ENCODE peak calls at places on chromosomes 3 and 15, in six cellular contexts. One of them, this sample, is unnamed. For H3K79me1, the result is how much of the 10 kb centered on the place peaks cover.

GRCh38 chr3:106006001-106006400 is 137.2 kb upstream of the CBLB start:
- DNase-seq in IMR-90: peak
- DNase-seq in trophoblast cell: no peak
- DNase-seq in neuronal stem cell: no peak
- DNase-seq in H1: no peak
- DNase-seq in H9: no peak
- DNase-seq in this sample: peak

GRCh38 chr3:153195480-153195879 is 33.5 kb downstream of the RAP2B start:
- DNase-seq in neuronal stem cell: no peak
- DNase-seq in H1: no peak
- DNase-seq in H9: no peak
- DNase-seq in trophoblast cell: no peak
- DNase-seq in IMR-90: no peak
- DNase-seq in this sample: no peak

GRCh38 chr15:78855746-78856145 is 16.9 kb upstream of the MORF4L1 start:
- DNase-seq in H9: no peak
- DNase-seq in IMR-90: peak
- DNase-seq in neuronal stem cell: no peak
- DNase-seq in trophoblast cell: peak
- DNase-seq in H1: no peak
- DNase-seq in this sample: no peak

GRCh38 chr3:160210799-160211221 is 14.4 kb upstream of the C3orf80 start:
- DNase-seq in H9: no peak
- DNase-seq in neuronal stem cell: no peak
- DNase-seq in IMR-90: peak
- DNase-seq in H1: no peak
- DNase-seq in trophoblast cell: peak
- DNase-seq in this sample: peak

GRCh38 chr15:58952751-58953150 is 19.3 kb upstream of the SLTM start:
- DNase-seq in trophoblast cell: peak
- DNase-seq in H1: no peak
- DNase-seq in neuronal stem cell: no peak
- DNase-seq in H9: no peak
- DNase-seq in IMR-90: peak
- DNase-seq in this sample: no peak

GRCh38 chr15:70242962-70243685 is 145.4 kb upstream of the TLE3 start:
- DNase-seq in neuronal stem cell: no peak
- DNase-seq in IMR-90: no peak
- DNase-seq in H1: no peak
- DNase-seq in H9: no peak
- DNase-seq in trophoblast cell: peak
- DNase-seq in this sample: no peak

GRCh38 chr3:134337071-134337482 is 37.2 kb downstream of the AMOTL2 start:
- DNase-seq in H1: no peak
- DNase-seq in IMR-90: no peak
- DNase-seq in trophoblast cell: no peak
- DNase-seq in H9: peak
- DNase-seq in neuronal stem cell: no peak
- DNase-seq in this sample: no peak

GRCh38 chr3:52190294-52190841 is 7.6 kb upstream of the ALAS1 start:
- DNase-seq in H1: no peak
- DNase-seq in trophoblast cell: no peak
- DNase-seq in H9: no peak
- DNase-seq in IMR-90: peak
- DNase-seq in neuronal stem cell: no peak
- DNase-seq in this sample: peak

GRCh38 chr15:74300057-74300620 is 64.0 kb downstream of the CCDC33 start:
- DNase-seq in IMR-90: no peak
- DNase-seq in trophoblast cell: peak
- DNase-seq in H1: no peak
- DNase-seq in H9: peak
- DNase-seq in neuronal stem cell: no peak
- DNase-seq in this sample: no peak

GRCh38 chr15:49495993-49496747 is 73.1 kb downstream of the FGF7 start:
- DNase-seq in IMR-90: peak
- DNase-seq in H9: no peak
- DNase-seq in neuronal stem cell: no peak
- DNase-seq in trophoblast cell: no peak
- DNase-seq in H1: no peak
- DNase-seq in this sample: peak

GRCh38 chr3:126155819-126156218 is 24.6 kb downstream of the ALDH1L1 start:
- DNase-seq in H1: no peak
- DNase-seq in neuronal stem cell: no peak
- DNase-seq in trophoblast cell: no peak
- DNase-seq in H9: no peak
- DNase-seq in IMR-90: no peak
- DNase-seq in this sample: no peak

GRCh38 chr3:82157952-82158351 is 396.5 kb upstream of the GBE1 start:
- DNase-seq in H1: no peak
- DNase-seq in trophoblast cell: no peak
- DNase-seq in neuronal stem cell: no peak
- DNase-seq in IMR-90: peak
- DNase-seq in H9: no peak
- DNase-seq in this sample: peak

GRCh38 chr15:77734306-77734705 is 101.6 kb upstream of the LINGO1 start:
- DNase-seq in H1: no peak
- DNase-seq in trophoblast cell: no peak
- DNase-seq in neuronal stem cell: no peak
- DNase-seq in H9: no peak
- DNase-seq in IMR-90: no peak
- DNase-seq in this sample: no peak

GRCh38 chr3:134373942-134374790 is at the start of gene AMOTL2:
- DNase-seq in IMR-90: peak
- DNase-seq in H9: peak
- DNase-seq in neuronal stem cell: peak
- DNase-seq in trophoblast cell: peak
- DNase-seq in H1: peak
- DNase-seq in this sample: peak

GRCh38 chr3:171049831-171050444 is 23.4 kb upstream of the SLC2A2 start:
- DNase-seq in neuronal stem cell: peak
- DNase-seq in IMR-90: peak
- DNase-seq in H1: peak
- DNase-seq in trophoblast cell: peak
- DNase-seq in H9: peak
- DNase-seq in this sample: peak

GRCh38 chr3:51955893-51956770 is 951 bp downstream of the GPR62 start:
- DNase-seq in H9: peak
- DNase-seq in trophoblast cell: peak
- DNase-seq in IMR-90: no peak
- DNase-seq in H1: peak
- DNase-seq in neuronal stem cell: no peak
- DNase-seq in this sample: peak

GRCh38 chr3:40310690-40311089 is 1.2 kb downstream of the EIF1B start:
- DNase-seq in H1: no peak
- DNase-seq in H9: no peak
- DNase-seq in trophoblast cell: no peak
- DNase-seq in neuronal stem cell: no peak
- DNase-seq in IMR-90: peak
- DNase-seq in this sample: peak

GRCh38 chr3:111329370-111329769 is 212.6 kb upstream of the CD96 start:
- DNase-seq in neuronal stem cell: no peak
- DNase-seq in IMR-90: no peak
- DNase-seq in trophoblast cell: no peak
- DNase-seq in H9: no peak
- DNase-seq in H1: no peak
- DNase-seq in this sample: no peak

GRCh38 chr15:68798695-68799094 is 22.0 kb downstream of the ANP32A start:
- DNase-seq in IMR-90: no peak
- DNase-seq in trophoblast cell: no peak
- DNase-seq in H9: no peak
- DNase-seq in H1: no peak
- DNase-seq in neuronal stem cell: no peak
- DNase-seq in this sample: no peak

GRCh38 chr15:68800875-68801274 is 19.8 kb downstream of the ANP32A start:
- DNase-seq in neuronal stem cell: no peak
- DNase-seq in H9: no peak
- DNase-seq in trophoblast cell: no peak
- DNase-seq in IMR-90: no peak
- DNase-seq in H1: no peak
- DNase-seq in this sample: no peak

GRCh38 chr15:68806220-68807105 is 14.2 kb downstream of the ANP32A start:
- DNase-seq in trophoblast cell: no peak
- DNase-seq in IMR-90: no peak
- DNase-seq in H9: no peak
- DNase-seq in neuronal stem cell: no peak
- DNase-seq in H1: peak
- DNase-seq in this sample: no peak

GRCh38 chr15:68801572-68802148 is 19.0 kb downstream of the ANP32A start:
- DNase-seq in H1: no peak
- DNase-seq in trophoblast cell: no peak
- DNase-seq in neuronal stem cell: no peak
- DNase-seq in IMR-90: no peak
- DNase-seq in H9: no peak
- DNase-seq in this sample: no peak

GRCh38 chr15:68802373-68802772 is 18.3 kb downstream of the ANP32A start:
- DNase-seq in neuronal stem cell: no peak
- DNase-seq in trophoblast cell: no peak
- DNase-seq in IMR-90: no peak
- DNase-seq in H1: no peak
- DNase-seq in H9: no peak
- DNase-seq in this sample: no peak
- H3K79me1 ChIP-seq in neuronal stem cell: under half
- H3K79me1 ChIP-seq in trophoblast cell: under half
- H3K79me1 ChIP-seq in IMR-90: half or more
- H3K79me1 ChIP-seq in H1: under half
- H3K79me1 ChIP-seq in H9: under half
- H3K79me1 ChIP-seq in this sample: under half

GRCh38 chr3:9649791-9650521 is 651 bp downstream of the MTMR14 start:
- DNase-seq in H1: no peak
- DNase-seq in IMR-90: no peak
- DNase-seq in trophoblast cell: peak
- DNase-seq in H9: no peak
- DNase-seq in neuronal stem cell: no peak
- DNase-seq in this sample: peak

GRCh38 chr3:9653565-9654248 is 4.4 kb downstream of the MTMR14 start:
- DNase-seq in H9: no peak
- DNase-seq in neuronal stem cell: no peak
- DNase-seq in H1: no peak
- DNase-seq in IMR-90: no peak
- DNase-seq in trophoblast cell: no peak
- DNase-seq in this sample: no peak
- H3K14ac ChIP-seq in H9: no peak
- H3K14ac ChIP-seq in neuronal stem cell: no peak
- H3K14ac ChIP-seq in H1: no peak
- H3K14ac ChIP-seq in IMR-90: no peak
- H3K14ac ChIP-seq in trophoblast cell: no peak
- H3K14ac ChIP-seq in this sample: no peak

GRCh38 chr15:66715181-66715624 is 13.2 kb downstream of the SMAD6 start:
- DNase-seq in H1: no peak
- DNase-seq in IMR-90: no peak
- DNase-seq in trophoblast cell: no peak
- DNase-seq in H9: no peak
- DNase-seq in neuronal stem cell: no peak
- DNase-seq in this sample: no peak
- H3K79me1 ChIP-seq in H1: under half
- H3K79me1 ChIP-seq in IMR-90: under half
- H3K79me1 ChIP-seq in trophoblast cell: under half
- H3K79me1 ChIP-seq in H9: under half
- H3K79me1 ChIP-seq in neuronal stem cell: under half
- H3K79me1 ChIP-seq in this sample: under half

GRCh38 chr15:90401499-90401898 is 13.5 kb downstream of the IQGAP1 start:
- DNase-seq in H1: no peak
- DNase-seq in H9: no peak
- DNase-seq in trophoblast cell: peak
- DNase-seq in IMR-90: no peak
- DNase-seq in neuronal stem cell: no peak
- DNase-seq in this sample: peak

GRCh38 chr15:90400005-90400758 is 12.1 kb downstream of the IQGAP1 start:
- DNase-seq in H1: no peak
- DNase-seq in IMR-90: no peak
- DNase-seq in neuronal stem cell: no peak
- DNase-seq in trophoblast cell: no peak
- DNase-seq in H9: no peak
- DNase-seq in this sample: peak

GRCh38 chr15:90402230-90402629 is 14.2 kb downstream of the IQGAP1 start:
- DNase-seq in IMR-90: peak
- DNase-seq in trophoblast cell: peak
- DNase-seq in H1: no peak
- DNase-seq in neuronal stem cell: no peak
- DNase-seq in H9: no peak
- DNase-seq in this sample: peak

GRCh38 chr15:90402806-90403205 is 14.8 kb downstream of the IQGAP1 start:
- DNase-seq in trophoblast cell: no peak
- DNase-seq in IMR-90: no peak
- DNase-seq in H1: no peak
- DNase-seq in neuronal stem cell: no peak
- DNase-seq in H9: no peak
- DNase-seq in this sample: no peak

DNA sequence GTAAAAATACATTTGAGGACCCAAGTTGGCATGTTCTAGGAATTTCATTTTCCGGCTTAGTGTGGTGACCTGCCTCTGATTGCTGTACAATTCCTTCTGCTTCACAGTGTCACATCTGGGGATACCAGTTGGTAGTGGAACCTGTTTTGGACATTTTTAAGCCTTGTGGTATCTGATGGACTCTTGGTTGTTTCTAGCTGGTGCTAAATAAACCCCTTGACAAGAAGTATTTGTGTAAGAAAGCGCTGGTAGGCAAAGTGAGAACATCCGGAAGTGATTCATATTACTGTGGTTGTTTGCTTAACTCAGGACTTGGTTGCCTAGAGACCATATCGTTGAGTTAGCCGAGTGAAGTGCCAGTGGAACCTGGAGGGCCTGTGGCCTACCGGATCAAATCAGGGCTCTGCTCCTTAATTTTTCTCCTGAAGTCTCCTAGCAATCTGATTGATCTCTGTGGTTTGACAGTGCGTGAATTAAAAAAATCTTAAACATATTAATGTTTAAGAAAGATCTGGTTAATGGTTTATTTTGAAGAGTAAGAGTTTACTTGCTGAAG is 12.8 kb downstream of the IQGAP1 start:
- DNase-seq in IMR-90: peak
- DNase-seq in neuronal stem cell: peak
- DNase-seq in H9: peak
- DNase-seq in H1: no peak
- DNase-seq in trophoblast cell: peak
- DNase-seq in this sample: peak
- H3K14ac ChIP-seq in IMR-90: no peak
- H3K14ac ChIP-seq in neuronal stem cell: no peak
- H3K14ac ChIP-seq in H9: no peak
- H3K14ac ChIP-seq in H1: no peak
- H3K14ac ChIP-seq in trophoblast cell: no peak
- H3K14ac ChIP-seq in this sample: no peak

GRCh38 chr3:46942079-46942478 is 34.5 kb downstream of the CCDC12 start:
- DNase-seq in IMR-90: no peak
- DNase-seq in H9: no peak
- DNase-seq in neuronal stem cell: no peak
- DNase-seq in trophoblast cell: no peak
- DNase-seq in H1: no peak
- DNase-seq in this sample: no peak
- H3K79me1 ChIP-seq in IMR-90: half or more
- H3K79me1 ChIP-seq in H9: under half
- H3K79me1 ChIP-seq in neuronal stem cell: under half
- H3K79me1 ChIP-seq in trophoblast cell: under half
- H3K79me1 ChIP-seq in H1: under half
- H3K79me1 ChIP-seq in this sample: under half

DNA sequence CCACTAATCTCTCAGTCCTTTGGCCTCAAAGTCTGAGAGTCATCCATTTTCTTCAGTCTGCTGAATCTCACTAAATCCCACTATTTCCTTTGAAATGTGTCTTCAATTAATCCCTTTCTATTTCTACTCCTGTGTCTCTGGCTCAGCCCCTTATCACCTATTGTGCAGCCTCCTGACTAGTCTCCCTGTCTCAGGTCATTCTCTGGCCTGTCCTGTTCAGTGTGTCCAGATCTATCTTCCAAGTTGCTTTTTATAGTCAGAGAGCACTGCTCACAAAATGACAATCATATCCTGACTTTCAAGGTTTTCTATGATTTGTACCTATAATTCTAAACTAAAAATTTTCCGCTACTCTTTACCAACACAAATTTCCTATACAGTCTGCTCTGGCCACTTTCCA is 7.6 kb downstream of the ROPN1 start:
- DNase-seq in H1: no peak
- DNase-seq in neuronal stem cell: no peak
- DNase-seq in trophoblast cell: no peak
- DNase-seq in IMR-90: no peak
- DNase-seq in H9: no peak
- DNase-seq in this sample: no peak
- H3K14ac ChIP-seq in H1: no peak
- H3K14ac ChIP-seq in neuronal stem cell: no peak
- H3K14ac ChIP-seq in trophoblast cell: no peak
- H3K14ac ChIP-seq in IMR-90: no peak
- H3K14ac ChIP-seq in H9: no peak
- H3K14ac ChIP-seq in this sample: no peak